ENCODE peak calls at places on chromosomes 5 and 9, in ten cellular contexts. One of them, this sample, is unnamed.

GRCh38 chr5:60526336-60526875 is 173.6 kb downstream of the DEPDC1B start:
- DNase-seq in endodermal cell: no peak
- DNase-seq in cardiac muscle cell: no peak
- DNase-seq in lower leg skin: no peak
- DNase-seq in adrenal gland: no peak
- DNase-seq in CD8-positive, alpha-beta memory T cell: no peak
- DNase-seq in small intestine: no peak
- DNase-seq in tibial nerve: no peak
- DNase-seq in brain microvascular endothelial cell: peak
- DNase-seq in naive thymus-derived CD4-positive, alpha-beta T cell: no peak
- DNase-seq in this sample: no peak

GRCh38 chr5:136135536-136135935 is 2.9 kb downstream of the SMAD5 start:
- DNase-seq in small intestine: no peak
- DNase-seq in tibial nerve: no peak
- DNase-seq in brain microvascular endothelial cell: no peak
- DNase-seq in endodermal cell: no peak
- DNase-seq in CD8-positive, alpha-beta memory T cell: no peak
- DNase-seq in adrenal gland: no peak
- DNase-seq in lower leg skin: no peak
- DNase-seq in naive thymus-derived CD4-positive, alpha-beta T cell: no peak
- DNase-seq in cardiac muscle cell: no peak
- DNase-seq in this sample: no peak

GRCh38 chr5:28766565-28767158 is 1728.3 kb upstream of the CDH9 start:
- DNase-seq in adrenal gland: peak
- DNase-seq in CD8-positive, alpha-beta memory T cell: no peak
- DNase-seq in endodermal cell: no peak
- DNase-seq in naive thymus-derived CD4-positive, alpha-beta T cell: no peak
- DNase-seq in brain microvascular endothelial cell: peak
- DNase-seq in cardiac muscle cell: peak
- DNase-seq in lower leg skin: no peak
- DNase-seq in small intestine: no peak
- DNase-seq in tibial nerve: no peak
- DNase-seq in this sample: peak

GRCh38 chr5:92927291-92927778 is 653.7 kb downstream of the NR2F1-AS1 start:
- DNase-seq in adrenal gland: no peak
- DNase-seq in cardiac muscle cell: no peak
- DNase-seq in tibial nerve: no peak
- DNase-seq in small intestine: no peak
- DNase-seq in endodermal cell: no peak
- DNase-seq in naive thymus-derived CD4-positive, alpha-beta T cell: no peak
- DNase-seq in lower leg skin: no peak
- DNase-seq in CD8-positive, alpha-beta memory T cell: no peak
- DNase-seq in brain microvascular endothelial cell: no peak
- DNase-seq in this sample: no peak

GRCh38 chr5:40406426-40407211 is 273.1 kb upstream of the PTGER4 start:
- DNase-seq in lower leg skin: no peak
- DNase-seq in naive thymus-derived CD4-positive, alpha-beta T cell: peak
- DNase-seq in CD8-positive, alpha-beta memory T cell: no peak
- DNase-seq in tibial nerve: no peak
- DNase-seq in cardiac muscle cell: no peak
- DNase-seq in small intestine: peak
- DNase-seq in endodermal cell: no peak
- DNase-seq in brain microvascular endothelial cell: no peak
- DNase-seq in adrenal gland: no peak
- DNase-seq in this sample: no peak

GRCh38 chr9:33446507-33447403 is 638 bp downstream of the AQP3 start:
- DNase-seq in small intestine: peak
- DNase-seq in brain microvascular endothelial cell: peak
- DNase-seq in tibial nerve: no peak
- DNase-seq in lower leg skin: no peak
- DNase-seq in adrenal gland: peak
- DNase-seq in cardiac muscle cell: no peak
- DNase-seq in naive thymus-derived CD4-positive, alpha-beta T cell: peak
- DNase-seq in CD8-positive, alpha-beta memory T cell: peak
- DNase-seq in endodermal cell: peak
- DNase-seq in this sample: peak

GRCh38 chr9:124779368-124780059 is 2.6 kb downstream of the OLFML2A start:
- DNase-seq in small intestine: no peak
- DNase-seq in naive thymus-derived CD4-positive, alpha-beta T cell: no peak
- DNase-seq in CD8-positive, alpha-beta memory T cell: no peak
- DNase-seq in cardiac muscle cell: peak
- DNase-seq in tibial nerve: no peak
- DNase-seq in endodermal cell: peak
- DNase-seq in adrenal gland: no peak
- DNase-seq in lower leg skin: peak
- DNase-seq in brain microvascular endothelial cell: peak
- DNase-seq in this sample: peak

GRCh38 chr5:32027717-32028321 is 146.3 kb downstream of the GOLPH3 start:
- DNase-seq in adrenal gland: peak
- DNase-seq in endodermal cell: peak
- DNase-seq in tibial nerve: peak
- DNase-seq in lower leg skin: no peak
- DNase-seq in CD8-positive, alpha-beta memory T cell: no peak
- DNase-seq in small intestine: no peak
- DNase-seq in cardiac muscle cell: peak
- DNase-seq in naive thymus-derived CD4-positive, alpha-beta T cell: no peak
- DNase-seq in brain microvascular endothelial cell: peak
- DNase-seq in this sample: peak

DNA sequence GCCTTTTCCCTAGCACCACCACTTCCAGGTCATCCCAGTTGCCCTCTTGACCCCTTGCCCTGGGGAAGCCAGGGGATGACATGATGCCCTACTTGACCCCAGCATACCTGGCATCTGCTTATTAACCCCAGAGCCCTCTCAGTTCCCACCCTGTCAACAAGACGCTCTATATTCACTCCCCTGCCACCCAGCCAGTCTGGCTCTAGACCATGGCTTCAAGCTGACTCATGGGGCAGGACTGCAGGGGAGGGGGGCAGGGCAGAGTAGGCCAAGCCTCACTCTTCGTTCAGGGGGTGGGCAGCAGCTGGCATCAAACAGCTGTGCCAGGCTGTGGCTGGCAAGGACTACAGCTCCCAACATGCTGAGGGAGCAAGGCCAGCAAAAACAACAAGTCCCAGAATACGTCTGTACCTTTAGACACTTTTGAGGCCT is 5.3 kb downstream of the ATOSB start:
- DNase-seq in endodermal cell: no peak
- DNase-seq in small intestine: no peak
- DNase-seq in adrenal gland: peak
- DNase-seq in naive thymus-derived CD4-positive, alpha-beta T cell: no peak
- DNase-seq in cardiac muscle cell: no peak
- DNase-seq in CD8-positive, alpha-beta memory T cell: no peak
- DNase-seq in brain microvascular endothelial cell: peak
- DNase-seq in lower leg skin: peak
- DNase-seq in tibial nerve: no peak
- DNase-seq in this sample: peak
- H3K4me3 ChIP-seq in endodermal cell: peak
- H3K4me3 ChIP-seq in small intestine: peak
- H3K4me3 ChIP-seq in adrenal gland: no peak
- H3K4me3 ChIP-seq in naive thymus-derived CD4-positive, alpha-beta T cell: no peak
- H3K4me3 ChIP-seq in cardiac muscle cell: no peak
- H3K4me3 ChIP-seq in CD8-positive, alpha-beta memory T cell: no peak
- H3K4me3 ChIP-seq in brain microvascular endothelial cell: peak
- H3K4me3 ChIP-seq in lower leg skin: no peak
- H3K4me3 ChIP-seq in tibial nerve: peak
- H3K4me3 ChIP-seq in this sample: peak

GRCh38 chr9:116737137-116737546 is 50.0 kb downstream of the TRIM32 start:
- DNase-seq in lower leg skin: peak
- DNase-seq in tibial nerve: peak
- DNase-seq in endodermal cell: peak
- DNase-seq in cardiac muscle cell: peak
- DNase-seq in adrenal gland: peak
- DNase-seq in brain microvascular endothelial cell: peak
- DNase-seq in naive thymus-derived CD4-positive, alpha-beta T cell: peak
- DNase-seq in small intestine: peak
- DNase-seq in CD8-positive, alpha-beta memory T cell: peak
- DNase-seq in this sample: peak
- H3K4me3 ChIP-seq in lower leg skin: no peak
- H3K4me3 ChIP-seq in tibial nerve: no peak
- H3K4me3 ChIP-seq in endodermal cell: no peak
- H3K4me3 ChIP-seq in cardiac muscle cell: no peak
- H3K4me3 ChIP-seq in adrenal gland: no peak
- H3K4me3 ChIP-seq in brain microvascular endothelial cell: no peak
- H3K4me3 ChIP-seq in naive thymus-derived CD4-positive, alpha-beta T cell: no peak
- H3K4me3 ChIP-seq in small intestine: no peak
- H3K4me3 ChIP-seq in CD8-positive, alpha-beta memory T cell: no peak
- H3K4me3 ChIP-seq in this sample: no peak

GRCh38 chr5:5270958-5271605 is 131.0 kb downstream of the ADAMTS16 start:
- DNase-seq in adrenal gland: peak
- DNase-seq in CD8-positive, alpha-beta memory T cell: no peak
- DNase-seq in brain microvascular endothelial cell: peak
- DNase-seq in lower leg skin: no peak
- DNase-seq in naive thymus-derived CD4-positive, alpha-beta T cell: no peak
- DNase-seq in endodermal cell: peak
- DNase-seq in cardiac muscle cell: peak
- DNase-seq in small intestine: peak
- DNase-seq in tibial nerve: peak
- DNase-seq in this sample: peak

GRCh38 chr5:5273398-5273797 is 133.3 kb downstream of the ADAMTS16 start:
- DNase-seq in lower leg skin: no peak
- DNase-seq in tibial nerve: no peak
- DNase-seq in naive thymus-derived CD4-positive, alpha-beta T cell: no peak
- DNase-seq in endodermal cell: no peak
- DNase-seq in cardiac muscle cell: no peak
- DNase-seq in brain microvascular endothelial cell: no peak
- DNase-seq in small intestine: no peak
- DNase-seq in adrenal gland: no peak
- DNase-seq in CD8-positive, alpha-beta memory T cell: no peak
- DNase-seq in this sample: no peak

GRCh38 chr5:5270161-5270560 is 130.0 kb downstream of the ADAMTS16 start:
- DNase-seq in endodermal cell: no peak
- DNase-seq in small intestine: no peak
- DNase-seq in CD8-positive, alpha-beta memory T cell: no peak
- DNase-seq in adrenal gland: no peak
- DNase-seq in lower leg skin: no peak
- DNase-seq in cardiac muscle cell: no peak
- DNase-seq in naive thymus-derived CD4-positive, alpha-beta T cell: no peak
- DNase-seq in tibial nerve: no peak
- DNase-seq in brain microvascular endothelial cell: no peak
- DNase-seq in this sample: no peak

GRCh38 chr5:5273976-5274375 is 133.8 kb downstream of the ADAMTS16 start:
- DNase-seq in brain microvascular endothelial cell: no peak
- DNase-seq in cardiac muscle cell: no peak
- DNase-seq in CD8-positive, alpha-beta memory T cell: no peak
- DNase-seq in tibial nerve: no peak
- DNase-seq in endodermal cell: no peak
- DNase-seq in adrenal gland: no peak
- DNase-seq in naive thymus-derived CD4-positive, alpha-beta T cell: no peak
- DNase-seq in lower leg skin: no peak
- DNase-seq in small intestine: no peak
- DNase-seq in this sample: no peak

DNA sequence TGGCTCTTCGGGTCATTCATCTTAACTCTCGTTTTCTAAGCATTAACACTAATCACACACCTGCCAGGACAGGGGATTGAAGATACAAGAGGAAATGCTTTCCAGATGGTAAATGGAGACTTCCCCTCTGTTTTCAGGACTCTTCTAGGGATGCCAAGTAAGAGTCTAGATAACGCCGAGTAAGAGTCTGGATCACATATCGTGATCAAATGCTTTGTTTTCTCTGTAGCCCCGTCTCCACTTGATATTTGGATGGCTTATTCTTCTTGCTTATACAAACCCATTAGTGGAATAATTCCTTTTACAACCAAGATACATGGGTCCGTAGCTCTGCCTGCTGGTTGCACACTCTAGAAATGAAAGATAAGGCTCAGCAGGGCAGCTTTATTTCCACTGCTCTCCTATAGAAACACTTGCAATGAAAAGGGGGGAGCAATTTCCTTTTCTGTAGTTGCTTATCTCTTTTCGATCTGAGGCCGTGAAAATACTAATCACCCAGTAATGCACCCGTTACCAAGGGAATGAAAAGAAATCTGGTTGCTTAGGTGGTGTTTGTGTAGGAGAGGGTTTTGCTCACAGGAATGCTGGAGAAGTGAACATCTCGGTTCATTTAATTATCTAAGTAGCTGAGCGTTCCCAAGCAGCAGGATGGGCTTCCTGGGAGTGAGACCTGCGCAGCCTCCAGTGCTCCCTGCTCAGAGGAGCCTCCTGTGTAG is 131.6 kb downstream of the ADAMTS16 start:
- DNase-seq in tibial nerve: no peak
- DNase-seq in small intestine: no peak
- DNase-seq in adrenal gland: no peak
- DNase-seq in naive thymus-derived CD4-positive, alpha-beta T cell: no peak
- DNase-seq in brain microvascular endothelial cell: peak
- DNase-seq in lower leg skin: no peak
- DNase-seq in CD8-positive, alpha-beta memory T cell: no peak
- DNase-seq in endodermal cell: no peak
- DNase-seq in cardiac muscle cell: no peak
- DNase-seq in this sample: no peak
- H3K4me3 ChIP-seq in tibial nerve: no peak
- H3K4me3 ChIP-seq in small intestine: no peak
- H3K4me3 ChIP-seq in adrenal gland: no peak
- H3K4me3 ChIP-seq in naive thymus-derived CD4-positive, alpha-beta T cell: no peak
- H3K4me3 ChIP-seq in brain microvascular endothelial cell: peak
- H3K4me3 ChIP-seq in lower leg skin: no peak
- H3K4me3 ChIP-seq in CD8-positive, alpha-beta memory T cell: no peak
- H3K4me3 ChIP-seq in endodermal cell: no peak
- H3K4me3 ChIP-seq in cardiac muscle cell: no peak
- H3K4me3 ChIP-seq in this sample: no peak

GRCh38 chr5:115856936-115857524 is 15.3 kb downstream of the AP3S1 start:
- DNase-seq in tibial nerve: no peak
- DNase-seq in CD8-positive, alpha-beta memory T cell: no peak
- DNase-seq in adrenal gland: no peak
- DNase-seq in naive thymus-derived CD4-positive, alpha-beta T cell: no peak
- DNase-seq in brain microvascular endothelial cell: no peak
- DNase-seq in cardiac muscle cell: no peak
- DNase-seq in endodermal cell: no peak
- DNase-seq in small intestine: peak
- DNase-seq in lower leg skin: no peak
- DNase-seq in this sample: no peak

GRCh38 chr5:115859378-115859777 is 17.6 kb downstream of the AP3S1 start:
- DNase-seq in small intestine: no peak
- DNase-seq in adrenal gland: no peak
- DNase-seq in brain microvascular endothelial cell: no peak
- DNase-seq in endodermal cell: no peak
- DNase-seq in cardiac muscle cell: no peak
- DNase-seq in lower leg skin: no peak
- DNase-seq in CD8-positive, alpha-beta memory T cell: no peak
- DNase-seq in naive thymus-derived CD4-positive, alpha-beta T cell: no peak
- DNase-seq in tibial nerve: no peak
- DNase-seq in this sample: peak

GRCh38 chr5:115855959-115856358 is 14.2 kb downstream of the AP3S1 start:
- DNase-seq in naive thymus-derived CD4-positive, alpha-beta T cell: no peak
- DNase-seq in tibial nerve: no peak
- DNase-seq in cardiac muscle cell: no peak
- DNase-seq in lower leg skin: no peak
- DNase-seq in adrenal gland: no peak
- DNase-seq in CD8-positive, alpha-beta memory T cell: no peak
- DNase-seq in brain microvascular endothelial cell: no peak
- DNase-seq in endodermal cell: no peak
- DNase-seq in small intestine: no peak
- DNase-seq in this sample: no peak

GRCh38 chr5:115857621-115858349 is 16.1 kb downstream of the AP3S1 start:
- DNase-seq in tibial nerve: no peak
- DNase-seq in small intestine: no peak
- DNase-seq in CD8-positive, alpha-beta memory T cell: no peak
- DNase-seq in endodermal cell: no peak
- DNase-seq in lower leg skin: no peak
- DNase-seq in naive thymus-derived CD4-positive, alpha-beta T cell: no peak
- DNase-seq in brain microvascular endothelial cell: peak
- DNase-seq in adrenal gland: no peak
- DNase-seq in cardiac muscle cell: no peak
- DNase-seq in this sample: no peak

DNA sequence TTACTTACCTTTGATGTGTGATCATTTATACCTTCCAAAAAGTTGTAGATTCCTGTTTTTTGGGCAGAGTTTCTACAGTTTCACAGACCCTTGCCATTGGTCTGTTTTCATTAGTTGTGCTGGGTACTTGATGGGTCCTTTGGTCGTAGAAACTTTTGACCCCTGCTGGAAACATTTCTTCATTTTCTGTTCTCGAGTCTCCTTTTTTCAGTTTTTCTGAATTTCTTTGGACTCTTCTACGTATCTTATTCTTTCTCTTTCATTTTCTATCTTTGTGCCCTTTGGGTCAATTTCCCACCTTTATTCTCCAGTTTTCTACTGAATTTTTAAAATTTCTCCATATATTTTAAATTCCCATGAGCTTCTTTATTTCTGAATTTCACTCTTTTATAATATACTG is 16.7 kb downstream of the AP3S1 start:
- DNase-seq in tibial nerve: no peak
- DNase-seq in endodermal cell: no peak
- DNase-seq in naive thymus-derived CD4-positive, alpha-beta T cell: no peak
- DNase-seq in adrenal gland: no peak
- DNase-seq in CD8-positive, alpha-beta memory T cell: no peak
- DNase-seq in small intestine: no peak
- DNase-seq in cardiac muscle cell: no peak
- DNase-seq in lower leg skin: no peak
- DNase-seq in brain microvascular endothelial cell: no peak
- DNase-seq in this sample: no peak
- H3K4me3 ChIP-seq in tibial nerve: no peak
- H3K4me3 ChIP-seq in endodermal cell: no peak
- H3K4me3 ChIP-seq in naive thymus-derived CD4-positive, alpha-beta T cell: no peak
- H3K4me3 ChIP-seq in adrenal gland: no peak
- H3K4me3 ChIP-seq in CD8-positive, alpha-beta memory T cell: no peak
- H3K4me3 ChIP-seq in small intestine: no peak
- H3K4me3 ChIP-seq in cardiac muscle cell: no peak
- H3K4me3 ChIP-seq in lower leg skin: no peak
- H3K4me3 ChIP-seq in brain microvascular endothelial cell: no peak
- H3K4me3 ChIP-seq in this sample: no peak